ENCODE peak calls at places on chromosomes 16 and 17, in eight cellular contexts. M is DMS79, N is caudate nucleus, J is MV-4-11, R is HT-29, G is endothelial cell, E is HuH-7, S is NCI-H69. F is an unnamed sample.

GRCh38 chr17:72176516-72176851 is 55.7 kb downstream of the SOX9 start:
- DNase-seq in S (peak), E (no peak), M (no peak), R (no peak), J (no peak), G (no peak), N (no peak), F (no peak)

GRCh38 chr16:69286941-69287713 is 24.0 kb upstream of the VPS4A start:
- DNase-seq in J (peak), S (peak), M (no peak), R (peak), N (no peak), G (peak), E (no peak), F (peak)

GRCh38 chr16:19020689-19021088 is 37.0 kb downstream of the TMC7 start:
- DNase-seq in J (no peak), G (no peak), R (no peak), E (no peak), S (no peak), M (no peak), N (no peak), F (no peak)

GRCh38 chr17:75756451-75757085 is 8.4 kb downstream of the GALK1 start:
- DNase-seq in J (no peak), N (no peak), M (no peak), S (no peak), R (no peak), G (no peak), E (no peak), F (no peak)

GRCh38 chr16:8644151-8644512 is 22.6 kb downstream of the METTL22 start:
- DNase-seq in N (no peak), S (no peak), M (no peak), E (no peak), J (peak), R (no peak), G (no peak), F (no peak)

GRCh38 chr17:73194514-73195222 is 1.8 kb downstream of the COG1 start:
- DNase-seq in J (no peak), N (no peak), R (no peak), E (no peak), M (no peak), S (no peak), G (no peak), F (peak)

GRCh38 chr17:60087882-60088669 is 9.4 kb upstream of the HEATR6 start:
- DNase-seq in M (no peak), S (peak), E (no peak), G (no peak), N (no peak), R (peak), J (no peak), F (no peak)

GRCh38 chr17:37176683-37177082 is 199.1 kb upstream of the C17orf78 start:
- DNase-seq in E (no peak), S (peak), R (no peak), G (no peak), M (no peak), N (no peak), J (no peak), F (no peak)

GRCh38 chr16:82169861-82170845 is at the start of gene MPHOSPH6:
- DNase-seq in G (peak), R (peak), E (peak), S (peak), J (peak), N (peak), M (peak), F (peak)

GRCh38 chr16:885391-885790 is 84.9 kb upstream of the GNG13 start:
- DNase-seq in E (no peak), M (no peak), R (no peak), S (no peak), J (no peak), N (no peak), G (no peak), F (no peak)

GRCh38 chr17:60902399-60902798 is 224.7 kb downstream of the BCAS3 start:
- DNase-seq in R (no peak), S (no peak), G (no peak), N (no peak), M (no peak), J (no peak), E (no peak), F (no peak)

GRCh38 chr16:66950971-66951790 is 9.9 kb upstream of the CES3 start:
- DNase-seq in J (no peak), N (no peak), S (peak), G (no peak), R (no peak), E (no peak), M (no peak), F (no peak)

GRCh38 chr17:81329279-81329926 is 34.3 kb upstream of the SLC38A10 start:
- DNase-seq in R (peak), J (peak), S (peak), N (no peak), E (peak), G (no peak), M (peak), F (no peak)